ENCODE peak calls at places on chromosomes 7 and 10, in five cellular contexts. W, N, G, E and X are unnamed samples.

GRCh38 chr7:36272567-36273269 is 116.9 kb upstream of the ANLN start:
- DNase-seq in W (no peak), N (no peak), G (no peak), E (no peak), X (no peak)

GRCh38 chr7:134195252-134195651 is 68.1 kb downstream of the LRGUK start:
- DNase-seq in W (no peak), N (no peak), G (no peak), E (no peak), X (no peak)

GRCh38 chr7:135877799-135878198 is 99.4 kb downstream of the MTPN start:
- DNase-seq in W (no peak), N (peak; percentile 79), G (no peak), E (peak; percentile 42), X (peak; percentile 62)

GRCh38 chr7:120052884-120053382 is 220.0 kb upstream of the KCND2 start:
- DNase-seq in W (peak; percentile 70), N (peak; percentile 95), G (no peak), E (peak; percentile 50), X (peak; percentile 97)

GRCh38 chr10:14409856-14410458 is 79.2 kb upstream of the FRMD4A start:
- DNase-seq in W (no peak), N (no peak), G (no peak), E (no peak), X (no peak)

GRCh38 chr10:21593986-21594385 is 60.0 kb downstream of the MLLT10 start:
- DNase-seq in W (no peak), N (no peak), G (no peak), E (no peak), X (no peak)

GRCh38 chr10:33273295-33274002 is 61.0 kb downstream of the NRP1 start:
- DNase-seq in W (peak; percentile 74), N (peak; percentile 94), G (peak; percentile 72), E (peak; percentile 94), X (peak; percentile 99)

GRCh38 chr7:36228039-36228438 is 75.0 kb downstream of the EEPD1 start:
- DNase-seq in W (no peak), N (no peak), G (no peak), E (no peak), X (no peak)

GRCh38 chr10:644076-644942 is 45.2 kb downstream of the DIP2C start:
- DNase-seq in W (no peak), N (no peak), G (no peak), E (no peak), X (no peak)

GRCh38 chr7:106618480-106618879 is 42.5 kb downstream of the CCDC71L start:
- DNase-seq in W (no peak), N (peak; percentile 71), G (no peak), E (peak; percentile 50), X (peak; percentile 89)

GRCh38 chr10:126561499-126562208 is 108.8 kb downstream of the C10orf90 start:
- DNase-seq in W (no peak), N (peak; percentile 21), G (no peak), E (no peak), X (no peak)

GRCh38 chr7:47253650-47254080 is 328.2 kb downstream of the TNS3 start:
- DNase-seq in W (peak; percentile 64), N (peak; percentile 62), G (peak; percentile 46), E (peak; percentile 70), X (peak; percentile 58)

GRCh38 chr10:4825456-4825867 is 545 bp upstream of the AKR1E2 start:
- DNase-seq in W (no peak), N (no peak), G (peak; percentile 31), E (no peak), X (no peak)
- H3K4me3 ChIP-seq in W (no peak overlapping the region), N (no peak overlapping the region), G (no peak overlapping the region), E (no peak overlapping the region), X (peak overlapping the region; percentile 54)

DNA sequence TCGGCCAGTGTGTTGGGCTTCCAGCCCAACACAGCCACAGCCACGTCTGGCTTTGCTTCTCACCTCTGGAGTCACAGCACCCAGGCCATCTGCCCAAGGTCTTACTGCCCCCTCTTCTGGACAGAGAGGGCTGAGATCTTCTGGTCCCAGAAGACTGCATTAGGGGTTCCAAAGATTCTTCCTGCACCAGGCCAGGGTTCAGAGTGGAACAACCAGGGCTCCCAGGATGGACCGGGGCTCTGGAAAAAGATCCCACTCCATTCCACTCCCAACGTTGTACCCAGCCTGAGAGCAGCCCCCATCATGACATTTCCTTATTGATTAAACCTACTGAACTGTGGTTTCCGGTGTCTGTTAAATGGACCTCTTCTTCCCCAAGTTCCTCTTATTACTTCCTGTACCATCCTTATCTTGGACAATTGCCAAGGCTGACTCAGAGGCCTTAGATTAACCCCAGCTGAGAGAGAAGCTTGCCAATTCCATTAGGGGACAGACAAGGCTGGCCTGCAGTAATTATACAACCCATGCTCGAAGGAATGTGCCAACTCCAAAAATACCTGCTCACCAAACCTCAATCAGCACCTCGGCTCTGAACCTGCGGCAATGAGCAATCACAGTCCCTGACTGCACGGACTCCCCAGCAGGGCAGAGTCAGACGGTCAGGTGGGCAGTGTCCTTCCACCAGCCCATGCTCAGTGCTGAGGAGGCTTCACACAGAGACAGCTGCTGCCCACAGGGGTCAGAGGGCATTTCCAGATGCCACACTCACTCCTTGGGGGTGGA is 47.9 kb upstream of the NPFFR1 start:
- DNase-seq in W (no peak), N (peak; percentile 91), G (peak; percentile 36), E (peak; percentile 92), X (peak; percentile 94)
- TF ChIP-seq CTCF in W (no peak), N (peak; percentile 5), G (no peak), E (peak; percentile 40), X (peak; percentile 37)

GRCh38 chr7:158039270-158039669 is 548.4 kb downstream of the PTPRN2 start:
- DNase-seq in W (no peak), N (no peak), G (no peak), E (no peak), X (no peak)
- H3K4me3 ChIP-seq in W (no peak overlapping the region), N (no peak overlapping the region), G (no peak overlapping the region), E (no peak overlapping the region), X (no peak overlapping the region)

GRCh38 chr10:78441704-78442103 is 408.0 kb downstream of the RPS24 start:
- DNase-seq in W (no peak), N (no peak), G (no peak), E (no peak), X (no peak)
- TF ChIP-seq CTCF in W (no peak), N (no peak), G (no peak), E (no peak), X (no peak)

GRCh38 chr10:96304241-96304640 is at the start of gene DNTT:
- DNase-seq in W (no peak), N (no peak), G (no peak), E (no peak), X (no peak)

GRCh38 chr10:96298362-96298761 is 5.9 kb upstream of the DNTT start:
- DNase-seq in W (no peak), N (no peak), G (no peak), E (no peak), X (no peak)

GRCh38 chr10:96301616-96302015 is 2.6 kb upstream of the DNTT start:
- DNase-seq in W (no peak), N (no peak), G (no peak), E (no peak), X (no peak)

GRCh38 chr10:96295475-96295874 is 8.8 kb upstream of the DNTT start:
- DNase-seq in W (no peak), N (no peak), G (no peak), E (no peak), X (no peak)

GRCh38 chr10:96299383-96299782 is 4.9 kb upstream of the DNTT start:
- DNase-seq in W (no peak), N (no peak), G (no peak), E (no peak), X (no peak)
- H3K4me3 ChIP-seq in W (no peak overlapping the region), N (no peak overlapping the region), G (no peak overlapping the region), E (no peak overlapping the region), X (no peak overlapping the region)

DNA sequence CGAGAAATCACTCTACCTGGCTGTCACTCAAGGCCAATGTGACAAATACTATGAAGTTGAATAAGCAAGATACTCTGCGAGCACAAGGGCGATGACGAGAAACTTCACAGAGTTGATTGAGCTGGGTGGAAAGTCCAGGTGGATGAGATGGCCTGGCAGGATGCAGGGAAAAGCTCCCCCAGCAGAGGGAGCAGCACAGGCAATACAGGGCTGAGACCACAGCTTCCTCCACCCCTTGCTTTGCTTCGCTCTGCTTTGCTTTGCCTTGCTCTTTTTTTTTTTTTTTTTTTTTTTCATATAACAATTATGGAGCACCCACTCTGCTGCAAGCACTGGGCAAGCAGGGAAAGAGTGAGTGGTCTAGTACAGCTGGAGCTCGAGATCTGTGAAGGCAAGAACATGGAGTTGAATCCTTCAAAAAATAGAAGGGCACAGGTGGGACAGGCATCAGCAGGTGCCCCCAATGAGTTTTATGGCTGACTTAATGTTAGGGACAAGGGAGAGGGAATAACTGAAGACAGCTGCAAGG is 88.3 kb downstream of the CABCOCO1 start:
- DNase-seq in W (peak; percentile 35), N (peak; percentile 49), G (peak; percentile 89), E (peak; percentile 56), X (peak; percentile 78)
- TF ChIP-seq CTCF in W (peak; percentile 40), N (peak; percentile 63), G (peak; percentile 75), E (peak; percentile 82), X (peak; percentile 89)

DNA sequence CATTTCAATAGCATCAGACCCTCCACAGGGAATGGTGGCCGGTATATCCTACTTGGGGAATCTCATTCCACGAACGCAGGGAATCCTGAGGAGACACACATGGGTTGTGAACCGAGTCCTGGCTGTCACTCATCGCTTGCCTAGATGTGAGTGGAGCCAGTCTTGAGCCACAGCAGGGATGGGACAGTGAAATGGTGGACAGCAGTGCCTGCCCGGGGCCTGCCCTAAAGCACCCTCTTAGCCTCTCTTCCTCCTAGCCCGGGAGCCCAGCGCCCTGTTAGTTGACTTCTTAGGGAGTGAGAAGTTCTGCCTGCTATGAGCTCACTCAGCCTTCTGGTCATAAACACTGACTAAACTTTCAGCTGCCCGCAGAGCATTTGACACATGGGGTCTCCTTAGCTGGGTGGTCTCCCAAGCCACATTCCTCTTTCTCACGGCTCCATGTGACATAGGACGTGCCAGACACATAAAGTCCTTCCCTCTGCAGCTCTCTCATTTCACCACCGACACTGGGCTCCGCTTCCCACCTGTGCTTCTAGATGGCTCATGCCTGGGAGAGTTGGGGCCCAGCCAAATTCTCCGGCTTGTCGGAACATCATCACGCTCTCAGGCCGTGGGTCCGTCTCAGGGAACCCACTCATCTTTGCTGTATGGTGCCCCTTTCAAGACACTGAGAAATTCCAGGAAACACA is 60.9 kb downstream of the TCERG1L start:
- DNase-seq in W (no peak), N (no peak), G (no peak), E (no peak), X (no peak)
- H3K4me3 ChIP-seq in W (no peak overlapping the region), N (no peak overlapping the region), G (no peak overlapping the region), E (no peak overlapping the region), X (no peak overlapping the region)